ENCODE peak calls at places on chromosomes 16 and 17, in ten cellular contexts. L is glutamatergic neuron; R is NCI-H1092; B is RWPE1; N is lower leg skin; F is ELR; D is CMK; O is OCI-LY7; U is stimulated activated CD4-positive, alpha-beta T cell treated with anti-CD3 and anti-CD28 coated beads, Interleukin-15, amount 100 ng/mL, for 24 hours; I is astrocyte of the spinal cord. S is an unnamed sample.

GRCh38 chr16:49558451-49558850 is 184.8 kb downstream of the C16orf78 start:
- DNase-seq in L (no peak), R (no peak), B (no peak), N (no peak), F (no peak), D (no peak), O (no peak), U (no peak), I (no peak), S (no peak)

GRCh38 chr17:72030067-72030899 is 90.5 kb upstream of the SOX9 start:
- DNase-seq in L (peak), R (no peak), B (no peak), N (peak), F (peak), D (no peak), O (peak), U (peak), I (peak), S (peak)

GRCh38 chr16:69171325-69172095 is 15.5 kb upstream of the SNTB2 start:
- DNase-seq in L (no peak), R (no peak), B (no peak), N (no peak), F (no peak), D (no peak), O (no peak), U (no peak), I (no peak), S (no peak)

GRCh38 chr16:84467709-84468108 is 36.8 kb downstream of the MEAK7 start:
- DNase-seq in L (no peak), R (no peak), B (no peak), N (no peak), F (no peak), D (no peak), O (no peak), U (no peak), I (no peak), S (no peak)

GRCh38 chr16:68590201-68590994 is 51.3 kb downstream of the ZFP90 start:
- DNase-seq in L (peak), R (peak), B (peak), N (no peak), F (peak), D (no peak), O (peak), U (peak), I (peak), S (peak)

GRCh38 chr17:74921045-74921681 is 1.9 kb downstream of the USH1G start:
- DNase-seq in L (no peak), R (no peak), B (peak), N (no peak), F (no peak), D (no peak), O (no peak), U (no peak), I (no peak), S (no peak)

GRCh38 chr16:48613061-48613957 is 3.3 kb upstream of the N4BP1 start:
- DNase-seq in L (no peak), R (no peak), B (no peak), N (no peak), F (peak), D (no peak), O (peak), U (peak), I (no peak), S (no peak)

GRCh38 chr16:24769806-24770205 is 40.4 kb downstream of the TNRC6A start:
- DNase-seq in L (no peak), R (no peak), B (no peak), N (no peak), F (no peak), D (no peak), O (no peak), U (no peak), I (peak), S (no peak)

GRCh38 chr16:11201498-11202259 is 54.3 kb downstream of the SOCS1 start:
- DNase-seq in L (no peak), R (no peak), B (peak), N (no peak), F (peak), D (peak), O (no peak), U (no peak), I (peak), S (no peak)

GRCh38 chr17:72456026-72456569 is 335.3 kb downstream of the SOX9 start:
- DNase-seq in L (no peak), R (no peak), B (peak), N (no peak), F (peak), D (no peak), O (no peak), U (no peak), I (peak), S (no peak)

GRCh38 chr16:78235168-78235800 is 135.8 kb downstream of the WWOX start:
- DNase-seq in L (peak), R (peak), B (peak), N (peak), F (peak), D (peak), O (peak), U (peak), I (peak), S (peak)

GRCh38 chr17:35433075-35433894 is 985 bp upstream of the SLFN12 start:
- DNase-seq in L (no peak), R (no peak), B (peak), N (peak), F (peak), D (no peak), O (no peak), U (peak), I (peak), S (peak)

GRCh38 chr17:71176315-71176714 is 944.5 kb upstream of the SOX9 start:
- DNase-seq in L (no peak), R (no peak), B (no peak), N (no peak), F (no peak), D (no peak), O (no peak), U (no peak), I (no peak), S (no peak)

GRCh38 chr16:5502467-5502869 is 404.9 kb upstream of the EEF2KMT start:
- DNase-seq in L (peak), R (no peak), B (no peak), N (no peak), F (no peak), D (no peak), O (peak), U (peak), I (no peak), S (no peak)

GRCh38 chr17:73782641-73783381 is 138.6 kb upstream of the SDK2 start:
- DNase-seq in L (no peak), R (no peak), B (no peak), N (no peak), F (no peak), D (no peak), O (peak), U (no peak), I (no peak), S (no peak)

GRCh38 chr17:65323055-65323454 is 185.9 kb downstream of the RGS9 start:
- DNase-seq in L (no peak), R (no peak), B (no peak), N (no peak), F (no peak), D (no peak), O (peak), U (no peak), I (no peak), S (no peak)

GRCh38 chr16:12340151-12340733 is 363.7 kb downstream of the SNX29 start:
- DNase-seq in L (no peak), R (no peak), B (no peak), N (no peak), F (peak), D (no peak), O (peak), U (peak), I (peak), S (no peak)

GRCh38 chr17:76369804-76370203 is 14.6 kb upstream of the SPHK1 start:
- DNase-seq in L (peak), R (no peak), B (no peak), N (no peak), F (no peak), D (no peak), O (no peak), U (no peak), I (no peak), S (no peak)

GRCh38 chr17:75048396-75048933 is 1.4 kb downstream of the KCTD2 start:
- DNase-seq in L (no peak), R (no peak), B (no peak), N (no peak), F (peak), D (no peak), O (no peak), U (no peak), I (no peak), S (no peak)

GRCh38 chr16:85253127-85253941 is 141.1 kb upstream of the CIBAR2 start:
- DNase-seq in L (peak), R (no peak), B (peak), N (no peak), F (peak), D (no peak), O (peak), U (peak), I (peak), S (peak)

GRCh38 chr16:1003551-1004347 is 22.2 kb downstream of the SOX8 start:
- DNase-seq in L (no peak), R (no peak), B (no peak), N (no peak), F (peak), D (no peak), O (no peak), U (peak), I (peak), S (no peak)

GRCh38 chr17:13888043-13888442 is 181.3 kb upstream of the COX10 start:
- DNase-seq in L (peak), R (no peak), B (no peak), N (no peak), F (no peak), D (no peak), O (no peak), U (no peak), I (no peak), S (no peak)

GRCh38 chr17:58344047-58344790 is 7.8 kb downstream of the SUPT4H1 start:
- DNase-seq in L (no peak), R (no peak), B (no peak), N (no peak), F (no peak), D (no peak), O (peak), U (peak), I (no peak), S (no peak)

GRCh38 chr16:81821422-81822128 is 42.5 kb downstream of the PLCG2 start:
- DNase-seq in L (no peak), R (no peak), B (no peak), N (no peak), F (no peak), D (no peak), O (peak), U (no peak), I (peak), S (no peak)

GRCh38 chr17:31926100-31926729 is 10.6 kb upstream of the SUZ12 start:
- DNase-seq in L (no peak), R (no peak), B (no peak), N (no peak), F (no peak), D (no peak), O (no peak), U (peak), I (no peak), S (no peak)

GRCh38 chr16:81278526-81278925 is 36.2 kb upstream of the GAN start:
- DNase-seq in L (no peak), R (no peak), B (no peak), N (no peak), F (no peak), D (no peak), O (no peak), U (no peak), I (no peak), S (no peak)

GRCh38 chr17:4806770-4807533 is at the start of gene PLD2:
- DNase-seq in L (peak), R (peak), B (peak), N (peak), F (peak), D (no peak), O (peak), U (peak), I (peak), S (peak)

GRCh38 chr17:5877948-5878347 is 192.2 kb upstream of the WSCD1 start:
- DNase-seq in L (no peak), R (no peak), B (no peak), N (no peak), F (no peak), D (no peak), O (no peak), U (no peak), I (peak), S (peak)

GRCh38 chr17:74968361-74968780 is 4.2 kb downstream of the HID1 start:
- DNase-seq in L (no peak), R (no peak), B (no peak), N (no peak), F (no peak), D (no peak), O (no peak), U (no peak), I (no peak), S (no peak)

GRCh38 chr16:84832488-84833141 is 12.8 kb downstream of the CRISPLD2 start:
- DNase-seq in L (no peak), R (no peak), B (no peak), N (peak), F (peak), D (no peak), O (no peak), U (no peak), I (peak), S (peak)

GRCh38 chr17:32445075-32445427 is 741 bp downstream of the PSMD11 start:
- DNase-seq in L (peak), R (no peak), B (peak), N (no peak), F (peak), D (no peak), O (no peak), U (peak), I (peak), S (no peak)